ENCODE peak calls at places on chromosome 16, in nine cellular contexts. One of them, this sample, is unnamed.

GRCh38 chr16:54336805-54337204 is 50.2 kb upstream of the IRX3 start:
- DNase-seq in Calu3: no peak
- DNase-seq in HuH-7.5: no peak
- DNase-seq in iPS-NIHi11: no peak
- DNase-seq in fibroblast of the aortic adventitia: no peak
- DNase-seq in ovary: no peak
- DNase-seq in amygdala: no peak
- DNase-seq in pancreas: no peak
- DNase-seq in iris pigment epithelial cell: no peak
- DNase-seq in this sample: no peak

GRCh38 chr16:3954411-3954921 is 74.0 kb upstream of the CREBBP start:
- DNase-seq in Calu3: no peak
- DNase-seq in HuH-7.5: no peak
- DNase-seq in iPS-NIHi11: no peak
- DNase-seq in fibroblast of the aortic adventitia: peak; percentile 49
- DNase-seq in ovary: peak; percentile 26
- DNase-seq in amygdala: no peak
- DNase-seq in pancreas: no peak
- DNase-seq in iris pigment epithelial cell: no peak
- DNase-seq in this sample: no peak

GRCh38 chr16:9380221-9380620 is 288.8 kb downstream of the HAPSTR1 start:
- DNase-seq in Calu3: no peak
- DNase-seq in HuH-7.5: no peak
- DNase-seq in iPS-NIHi11: no peak
- DNase-seq in fibroblast of the aortic adventitia: no peak
- DNase-seq in ovary: no peak
- DNase-seq in amygdala: no peak
- DNase-seq in pancreas: no peak
- DNase-seq in iris pigment epithelial cell: no peak
- DNase-seq in this sample: no peak

GRCh38 chr16:85220125-85220839 is 108.0 kb upstream of the CIBAR2 start:
- DNase-seq in Calu3: peak; percentile 28
- DNase-seq in HuH-7.5: no peak
- DNase-seq in iPS-NIHi11: peak; percentile 67
- DNase-seq in fibroblast of the aortic adventitia: peak; percentile 88
- DNase-seq in ovary: peak; percentile 87
- DNase-seq in amygdala: peak; percentile 61
- DNase-seq in pancreas: peak; percentile 85
- DNase-seq in iris pigment epithelial cell: peak; percentile 73
- DNase-seq in this sample: peak; percentile 45

GRCh38 chr16:26795184-26795583 is 271.5 kb upstream of the C16orf82 start:
- DNase-seq in Calu3: no peak
- DNase-seq in HuH-7.5: no peak
- DNase-seq in iPS-NIHi11: peak; percentile 62
- DNase-seq in fibroblast of the aortic adventitia: no peak
- DNase-seq in ovary: no peak
- DNase-seq in amygdala: no peak
- DNase-seq in pancreas: no peak
- DNase-seq in iris pigment epithelial cell: no peak
- DNase-seq in this sample: no peak

GRCh38 chr16:55871411-55872038 is 3.6 kb downstream of the CES5A start:
- DNase-seq in Calu3: no peak
- DNase-seq in HuH-7.5: no peak
- DNase-seq in iPS-NIHi11: no peak
- DNase-seq in fibroblast of the aortic adventitia: no peak
- DNase-seq in ovary: no peak
- DNase-seq in amygdala: no peak
- DNase-seq in pancreas: no peak
- DNase-seq in iris pigment epithelial cell: no peak
- DNase-seq in this sample: no peak

GRCh38 chr16:53529529-53529928 is 26.5 kb upstream of the AKTIP start:
- DNase-seq in Calu3: no peak
- DNase-seq in HuH-7.5: no peak
- DNase-seq in iPS-NIHi11: no peak
- DNase-seq in fibroblast of the aortic adventitia: no peak
- DNase-seq in ovary: no peak
- DNase-seq in amygdala: no peak
- DNase-seq in pancreas: no peak
- DNase-seq in iris pigment epithelial cell: no peak
- DNase-seq in this sample: peak; percentile 23

GRCh38 chr16:76639685-76640289 is 362.6 kb downstream of the CNTNAP4 start:
- DNase-seq in Calu3: peak; percentile 60
- DNase-seq in HuH-7.5: no peak
- DNase-seq in iPS-NIHi11: peak; percentile 37
- DNase-seq in fibroblast of the aortic adventitia: peak; percentile 7
- DNase-seq in ovary: no peak
- DNase-seq in amygdala: no peak
- DNase-seq in pancreas: no peak
- DNase-seq in iris pigment epithelial cell: peak; percentile 36
- DNase-seq in this sample: peak; percentile 6

GRCh38 chr16:53131050-53131362 is 76.2 kb downstream of the CHD9 start:
- DNase-seq in Calu3: no peak
- DNase-seq in HuH-7.5: no peak
- DNase-seq in iPS-NIHi11: no peak
- DNase-seq in fibroblast of the aortic adventitia: no peak
- DNase-seq in ovary: no peak
- DNase-seq in amygdala: no peak
- DNase-seq in pancreas: no peak
- DNase-seq in iris pigment epithelial cell: no peak
- DNase-seq in this sample: no peak

GRCh38 chr16:30184430-30185140 is 1.2 kb downstream of the CORO1A start:
- DNase-seq in Calu3: no peak
- DNase-seq in HuH-7.5: no peak
- DNase-seq in iPS-NIHi11: no peak
- DNase-seq in fibroblast of the aortic adventitia: no peak
- DNase-seq in ovary: peak; percentile 29
- DNase-seq in amygdala: peak; percentile 34
- DNase-seq in pancreas: peak; percentile 35
- DNase-seq in iris pigment epithelial cell: no peak
- DNase-seq in this sample: peak; percentile 20

GRCh38 chr16:64339052-64339770 is 782.7 kb downstream of the CDH11 start:
- DNase-seq in Calu3: no peak
- DNase-seq in HuH-7.5: no peak
- DNase-seq in iPS-NIHi11: no peak
- DNase-seq in fibroblast of the aortic adventitia: peak; percentile 84
- DNase-seq in ovary: no peak
- DNase-seq in amygdala: no peak
- DNase-seq in pancreas: no peak
- DNase-seq in iris pigment epithelial cell: peak; percentile 5
- DNase-seq in this sample: no peak